ENCODE peak calls at places on chromosomes 3 and 15, in four cellular contexts. G is transverse colon, U is left lung, H is spleen. J is an unnamed sample. For H3K4me1, the result is how much of the 10 kb centered on the place peaks cover.

GRCh38 chr3:119427669-119428068 is 35.7 kb downstream of the TMEM39A start:
- DNase-seq in H (no peak), G (no peak), U (no peak), J (no peak)

GRCh38 chr3:11413071-11413470 is 140.9 kb downstream of the ATG7 start:
- DNase-seq in G (no peak), U (no peak), H (no peak), J (no peak)

GRCh38 chr3:59237121-59237520 is 187.3 kb upstream of the CFAP20DC start:
- DNase-seq in H (no peak), G (no peak), U (no peak), J (no peak)

GRCh38 chr3:133547432-133548041 is 25.9 kb upstream of the CDV3 start:
- DNase-seq in H (no peak), U (peak), G (no peak), J (peak)

GRCh38 chr3:101333883-101334282 is 13.5 kb upstream of the IMPG2 start:
- DNase-seq in U (no peak), G (no peak), H (no peak), J (no peak)

GRCh38 chr15:78387678-78388077 is 47.5 kb downstream of the CRABP1 start:
- DNase-seq in G (no peak), U (no peak), H (no peak), J (no peak)

GRCh38 chr3:27638604-27639003 is 83.5 kb downstream of the EOMES start:
- DNase-seq in G (no peak), U (no peak), H (no peak), J (no peak)

GRCh38 chr3:56622381-56622780 is 60.7 kb downstream of the TASOR start:
- DNase-seq in H (no peak), U (no peak), G (no peak), J (no peak)

GRCh38 chr15:84804005-84804803 is 13.0 kb upstream of the ALPK3 start:
- DNase-seq in U (no peak), G (no peak), H (no peak), J (no peak)

GRCh38 chr3:134326760-134327593 is 47.3 kb downstream of the AMOTL2 start:
- DNase-seq in U (peak), G (no peak), H (no peak), J (peak)

GRCh38 chr3:45657853-45658252 is 31.3 kb upstream of the SACM1L start:
- DNase-seq in G (no peak), H (no peak), U (no peak), J (no peak)

GRCh38 chr3:9100132-9100894 is 137.0 kb upstream of the RAD18 start:
- DNase-seq in G (no peak), U (no peak), H (no peak), J (no peak)

DNA sequence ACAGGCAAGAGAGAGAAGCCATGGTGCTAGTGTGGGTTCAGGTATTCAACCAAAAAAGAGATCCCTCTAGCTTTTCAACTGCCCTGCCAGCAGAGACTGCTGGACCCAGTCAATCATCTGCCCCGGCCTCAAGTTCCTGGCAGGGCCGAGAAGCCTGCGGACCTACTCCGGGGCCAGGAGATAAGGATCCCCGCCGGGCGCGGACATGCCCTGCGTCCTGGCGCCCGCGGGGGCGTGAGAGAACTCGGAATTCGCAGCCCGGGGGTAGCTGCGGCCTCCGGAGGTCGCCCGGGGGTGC is 821 bp upstream of the MAGI1 start:
- DNase-seq in G (peak), H (peak), U (peak), J (peak)
- TF ChIP-seq CTCF in G (no peak), H (no peak), U (no peak), J (peak)

GRCh38 chr15:77025066-77025435 is 30.1 kb downstream of the PSTPIP1 start:
- DNase-seq in H (no peak), G (no peak), U (no peak), J (peak)

GRCh38 chr15:77023576-77024272 is 28.8 kb downstream of the PSTPIP1 start:
- DNase-seq in H (peak), U (peak), G (no peak), J (no peak)

GRCh38 chr15:77025941-77026411 is 31.1 kb downstream of the PSTPIP1 start:
- DNase-seq in H (peak), G (peak), U (peak), J (peak)

GRCh38 chr15:77025471-77025901 is 30.6 kb downstream of the PSTPIP1 start:
- DNase-seq in H (peak), G (no peak), U (peak), J (no peak)

DNA sequence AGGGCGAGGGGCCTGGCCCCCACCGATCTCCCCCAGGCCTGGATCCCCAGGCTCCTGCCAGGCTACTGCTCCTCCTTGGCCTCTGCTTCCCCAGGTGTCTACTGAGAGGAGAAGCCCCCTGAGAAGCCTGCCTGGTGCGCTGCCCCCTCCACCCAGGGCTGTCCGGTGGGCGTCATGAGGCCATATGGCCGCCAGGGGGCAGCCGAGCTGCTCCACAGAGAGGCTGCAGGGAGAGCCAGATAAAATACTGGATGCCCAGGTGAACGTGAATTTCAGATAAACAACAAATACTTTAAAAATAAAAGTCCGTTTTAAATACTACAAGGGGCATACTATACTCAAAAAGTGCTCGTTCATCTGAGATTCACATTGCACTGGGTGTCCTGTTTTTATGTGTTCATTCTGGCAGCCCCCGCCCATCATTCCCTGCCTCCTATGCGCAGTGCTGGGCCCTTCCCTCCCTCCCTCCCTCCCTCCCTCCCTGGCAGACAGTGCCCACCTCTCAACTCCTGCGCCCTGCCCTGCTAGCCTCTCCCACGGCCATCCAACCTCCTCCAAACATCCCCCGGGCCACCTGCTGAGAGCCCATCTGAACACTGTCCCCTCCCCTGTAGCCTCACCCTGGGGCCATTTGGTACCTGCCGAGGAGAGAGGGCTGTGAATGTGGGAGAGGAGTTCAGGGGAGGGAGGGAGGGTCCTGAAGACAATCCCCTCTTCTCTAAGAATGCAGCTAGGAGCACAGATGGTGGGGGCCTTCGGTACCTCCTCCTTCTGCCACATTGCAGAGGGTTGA is 29.5 kb downstream of the PSTPIP1 start:
- DNase-seq in U (peak), G (peak), H (peak), J (peak)
- H3K4me1 ChIP-seq in U (under half), G (under half), H (half or more), J (under half)

GRCh38 chr15:88258021-88258641 is 1.6 kb upstream of the NTRK3 start:
- DNase-seq in U (no peak), G (no peak), H (no peak), J (peak)
- TF ChIP-seq CTCF in U (no peak), G (no peak), H (no peak), J (peak)

GRCh38 chr3:48225587-48225986 is 2.3 kb downstream of the CAMP start:
- DNase-seq in U (no peak), G (no peak), H (no peak), J (no peak)
- H3K4me1 ChIP-seq in U (under half), G (under half), H (half or more), J (under half)

J was measured in Caco-2.